ENCODE peak calls at places on chromosomes 16 and 17, in eight cellular contexts. C, K, R, B, F, Q, J and S are unnamed samples.

GRCh38 chr16:3671424-3671823 is 16.9 kb downstream of the DNASE1 start:
- DNase-seq in C (no peak), K (no peak), R (no peak), B (no peak), F (no peak), Q (no peak), J (peak), S (no peak)

GRCh38 chr16:29645699-29646187 is 17.3 kb upstream of the SPN start:
- DNase-seq in C (no peak), K (no peak), R (no peak), B (no peak), F (no peak), Q (peak), J (no peak), S (no peak)

GRCh38 chr17:57916925-57917858 is 38.0 kb downstream of the CUEDC1 start:
- DNase-seq in C (no peak), K (no peak), R (no peak), B (no peak), F (no peak), Q (no peak), J (no peak), S (no peak)

GRCh38 chr17:41420134-41420533 is 4.3 kb downstream of the KRT37 start:
- DNase-seq in C (no peak), K (no peak), R (no peak), B (no peak), F (no peak), Q (no peak), J (no peak), S (no peak)

GRCh38 chr17:81182596-81182995 is 16.6 kb upstream of the AATK start:
- DNase-seq in C (no peak), K (no peak), R (no peak), B (no peak), F (no peak), Q (no peak), J (no peak), S (no peak)

GRCh38 chr17:78788451-78788850 is 6.4 kb upstream of the CYTH1 start:
- DNase-seq in C (peak), K (no peak), R (no peak), B (no peak), F (no peak), Q (no peak), J (no peak), S (no peak)

GRCh38 chr17:79595956-79596355 is 14.9 kb downstream of the RBFOX3 start:
- DNase-seq in C (no peak), K (no peak), R (no peak), B (no peak), F (no peak), Q (no peak), J (no peak), S (no peak)

GRCh38 chr17:78697122-78697845 is 84.8 kb downstream of the CYTH1 start:
- DNase-seq in C (no peak), K (no peak), R (no peak), B (no peak), F (no peak), Q (no peak), J (no peak), S (no peak)

GRCh38 chr17:62693616-62694415 is 66.3 kb downstream of the MRC2 start:
- DNase-seq in C (no peak), K (no peak), R (no peak), B (no peak), F (no peak), Q (no peak), J (no peak), S (no peak)

GRCh38 chr16:66085651-66086050 is 280.8 kb upstream of the CDH5 start:
- DNase-seq in C (no peak), K (no peak), R (no peak), B (no peak), F (no peak), Q (no peak), J (no peak), S (no peak)

GRCh38 chr17:21176996-21177395 is 37.0 kb downstream of the TMEM11 start:
- DNase-seq in C (no peak), K (no peak), R (no peak), B (no peak), F (no peak), Q (no peak), J (no peak), S (no peak)

GRCh38 chr17:17108681-17109049 is 66.4 kb downstream of the MPRIP start:
- DNase-seq in C (no peak), K (no peak), R (peak), B (no peak), F (peak), Q (peak), J (peak), S (no peak)

GRCh38 chr17:59786213-59786535 is 78.7 kb downstream of the VMP1 start:
- DNase-seq in C (no peak), K (no peak), R (no peak), B (no peak), F (no peak), Q (no peak), J (no peak), S (no peak)

GRCh38 chr16:66227766-66228530 is 138.5 kb upstream of the CDH5 start:
- DNase-seq in C (no peak), K (no peak), R (no peak), B (no peak), F (no peak), Q (no peak), J (no peak), S (no peak)

GRCh38 chr17:80110447-80110812 is 9.0 kb downstream of the GAA start:
- DNase-seq in C (no peak), K (no peak), R (no peak), B (no peak), F (no peak), Q (no peak), J (no peak), S (no peak)

GRCh38 chr17:74097461-74098131 is 105.9 kb upstream of the RPL38 start:
- DNase-seq in C (no peak), K (no peak), R (no peak), B (no peak), F (no peak), Q (no peak), J (no peak), S (no peak)

GRCh38 chr17:71033336-71033735 is 864.0 kb downstream of the KCNJ2 start:
- DNase-seq in C (no peak), K (no peak), R (no peak), B (no peak), F (no peak), Q (peak), J (no peak), S (no peak)

GRCh38 chr17:38578229-38578628 is 27.5 kb downstream of the SRCIN1 start:
- DNase-seq in C (no peak), K (no peak), R (no peak), B (no peak), F (no peak), Q (peak), J (no peak), S (no peak)

GRCh38 chr17:47267354-47267828 is 13.8 kb downstream of the ITGB3 start:
- DNase-seq in C (no peak), K (peak), R (no peak), B (no peak), F (no peak), Q (no peak), J (no peak), S (no peak)

GRCh38 chr17:57675427-57675826 is 69.7 kb downstream of the CCDC182 start:
- DNase-seq in C (no peak), K (no peak), R (no peak), B (no peak), F (no peak), Q (no peak), J (no peak), S (no peak)

GRCh38 chr17:6163632-6164319 is 93.6 kb downstream of the WSCD1 start:
- DNase-seq in C (no peak), K (no peak), R (no peak), B (no peak), F (no peak), Q (no peak), J (no peak), S (no peak)

GRCh38 chr16:2779978-2780898 is 3.2 kb upstream of the ELOB start:
- DNase-seq in C (peak), K (no peak), R (no peak), B (no peak), F (no peak), Q (no peak), J (no peak), S (no peak)

GRCh38 chr17:10318540-10318939 is 54.3 kb downstream of the MYH13 start:
- DNase-seq in C (no peak), K (no peak), R (no peak), B (no peak), F (no peak), Q (peak), J (no peak), S (no peak)

GRCh38 chr17:51481370-51481769 is 221.0 kb downstream of the UTP18 start:
- DNase-seq in C (no peak), K (no peak), R (no peak), B (no peak), F (no peak), Q (no peak), J (no peak), S (no peak)

GRCh38 chr16:48408688-48409087 is 23.5 kb upstream of the SIAH1 start:
- DNase-seq in C (no peak), K (no peak), R (peak), B (no peak), F (no peak), Q (no peak), J (no peak), S (no peak)

GRCh38 chr17:83178533-83179201 is 99.3 kb downstream of the METRNL start:
- DNase-seq in C (no peak), K (no peak), R (peak), B (no peak), F (no peak), Q (no peak), J (no peak), S (no peak)

GRCh38 chr16:70738083-70738977 is 52.5 kb upstream of the MTSS2 start:
- DNase-seq in C (peak), K (peak), R (peak), B (no peak), F (no peak), Q (peak), J (peak), S (peak)

GRCh38 chr16:70740919-70741778 is 55.3 kb upstream of the MTSS2 start:
- DNase-seq in C (no peak), K (no peak), R (no peak), B (no peak), F (no peak), Q (no peak), J (no peak), S (no peak)

GRCh38 chr16:70741779-70742125 is 55.9 kb upstream of the MTSS2 start:
- DNase-seq in C (no peak), K (no peak), R (no peak), B (no peak), F (no peak), Q (no peak), J (no peak), S (no peak)

GRCh38 chr16:70739389-70739788 is 53.5 kb upstream of the MTSS2 start:
- DNase-seq in C (no peak), K (no peak), R (no peak), B (no peak), F (no peak), Q (no peak), J (no peak), S (no peak)

DNA sequence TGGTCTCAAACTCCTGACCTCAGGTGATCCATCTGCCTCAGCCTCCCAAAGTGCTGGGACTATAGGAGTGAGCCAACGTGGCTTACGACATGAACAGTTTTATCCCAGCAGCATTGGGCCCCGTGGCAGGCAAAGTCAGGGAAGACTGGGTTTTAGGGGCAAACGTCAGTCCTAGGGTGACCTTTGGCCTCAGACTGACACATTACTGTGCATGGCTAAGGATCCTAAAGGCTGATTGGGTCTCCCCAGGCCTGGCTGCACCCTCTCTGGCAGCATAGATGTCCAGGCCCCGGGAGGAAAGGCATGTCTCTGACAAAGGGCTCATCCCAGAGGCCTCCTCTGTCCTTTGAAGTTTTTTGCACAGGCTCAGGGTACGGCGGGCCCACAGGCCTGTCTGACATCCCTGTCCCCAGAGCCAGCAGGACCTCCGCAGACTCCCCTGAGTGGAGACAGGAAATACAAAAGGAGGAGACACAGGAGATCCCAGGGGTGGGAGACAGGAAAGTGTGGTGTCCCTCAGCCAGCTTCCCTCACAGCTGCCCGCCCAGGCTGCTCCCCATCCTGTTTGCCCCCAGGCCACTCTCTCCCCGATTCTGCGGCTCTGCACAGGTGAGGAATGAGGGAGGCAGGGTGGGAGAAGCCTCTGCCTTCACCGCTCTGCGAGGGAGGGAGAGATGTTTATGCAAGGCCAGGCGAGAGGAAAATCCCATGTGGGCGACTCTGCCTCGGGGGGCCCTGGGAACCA is 54.5 kb upstream of the MTSS2 start:
- DNase-seq in C (no peak), K (no peak), R (no peak), B (no peak), F (no peak), Q (no peak), J (no peak), S (no peak)
- H3K27ac ChIP-seq in C (no peak), K (peak), R (no peak), B (no peak), F (no peak), Q (no peak), J (no peak), S (no peak)

GRCh38 chr17:3817851-3818605 is 17.0 kb upstream of the ITGAE start:
- DNase-seq in C (no peak), K (no peak), R (no peak), B (no peak), F (no peak), Q (no peak), J (no peak), S (no peak)
- H3K27ac ChIP-seq in C (no peak), K (no peak), R (no peak), B (no peak), F (no peak), Q (no peak), J (no peak), S (peak)

GRCh38 chr16:81738831-81739496 is 40.1 kb upstream of the PLCG2 start:
- DNase-seq in C (no peak), K (no peak), R (peak), B (no peak), F (no peak), Q (no peak), J (peak), S (no peak)
- H3K27ac ChIP-seq in C (no peak), K (no peak), R (no peak), B (no peak), F (no peak), Q (no peak), J (no peak), S (peak)

GRCh38 chr16:17603614-17604013 is 132.9 kb upstream of the XYLT1 start:
- DNase-seq in C (no peak), K (no peak), R (no peak), B (no peak), F (no peak), Q (no peak), J (no peak), S (no peak)

GRCh38 chr16:17602678-17603077 is 131.9 kb upstream of the XYLT1 start:
- DNase-seq in C (no peak), K (no peak), R (no peak), B (no peak), F (peak), Q (no peak), J (no peak), S (no peak)

DNA sequence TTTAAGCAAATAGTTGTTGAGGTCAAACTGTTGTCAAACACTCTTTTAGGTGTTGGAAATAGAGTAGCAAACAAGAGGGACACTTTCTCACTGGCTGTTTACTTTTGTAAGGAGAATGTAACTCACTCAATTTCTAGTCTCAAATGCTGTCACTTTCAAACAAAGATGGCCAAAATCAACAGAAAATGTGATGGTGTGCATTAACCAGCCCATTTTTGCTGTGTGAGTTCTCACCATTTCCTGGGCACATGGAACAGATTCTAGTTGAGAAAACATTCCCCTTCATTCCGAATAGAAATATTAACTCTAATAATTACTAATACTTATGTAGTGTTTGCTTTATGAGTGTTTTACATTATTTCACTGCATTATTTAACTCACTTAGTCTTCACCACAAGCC is 128.2 kb upstream of the XYLT1 start:
- DNase-seq in C (no peak), K (no peak), R (no peak), B (no peak), F (no peak), Q (no peak), J (no peak), S (no peak)
- H3K27ac ChIP-seq in C (no peak), K (no peak), R (no peak), B (no peak), F (no peak), Q (no peak), J (no peak), S (no peak)

DNA sequence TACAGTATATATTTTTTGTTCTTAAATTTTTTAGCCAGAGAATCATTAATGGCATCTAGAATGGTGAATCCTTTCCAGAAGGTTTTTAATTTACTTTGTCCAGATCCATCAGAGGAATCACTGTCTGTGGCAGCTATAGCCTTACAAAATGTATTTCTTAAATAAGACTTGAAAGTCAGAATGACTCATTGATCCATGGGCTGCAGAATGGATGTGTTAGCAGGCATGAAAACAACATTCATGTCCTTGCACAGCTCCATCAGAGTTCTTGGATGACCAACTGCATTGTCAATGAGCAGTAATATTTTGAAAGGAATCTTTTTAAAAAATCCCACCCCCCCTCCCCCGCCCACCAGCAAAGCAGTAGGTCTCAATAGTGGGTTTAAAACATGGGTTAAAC is 51.4 kb downstream of the CACNG1 start:
- DNase-seq in C (no peak), K (no peak), R (no peak), B (no peak), F (no peak), Q (no peak), J (no peak), S (no peak)
- H3K27ac ChIP-seq in C (no peak), K (no peak), R (no peak), B (no peak), F (no peak), Q (no peak), J (peak), S (no peak)

GRCh38 chr17:75694536-75694935 is 26.7 kb upstream of the ITGB4 start:
- DNase-seq in C (no peak), K (no peak), R (no peak), B (no peak), F (no peak), Q (no peak), J (peak), S (no peak)
- H3K27ac ChIP-seq in C (no peak), K (no peak), R (peak), B (no peak), F (no peak), Q (no peak), J (peak), S (peak)

GRCh38 chr16:85898521-85899442 is at the start of gene IRF8:
- DNase-seq in C (peak), K (no peak), R (peak), B (peak), F (no peak), Q (peak), J (peak), S (no peak)
- H3K27ac ChIP-seq in C (no peak), K (no peak), R (no peak), B (no peak), F (no peak), Q (no peak), J (no peak), S (no peak)

DNA sequence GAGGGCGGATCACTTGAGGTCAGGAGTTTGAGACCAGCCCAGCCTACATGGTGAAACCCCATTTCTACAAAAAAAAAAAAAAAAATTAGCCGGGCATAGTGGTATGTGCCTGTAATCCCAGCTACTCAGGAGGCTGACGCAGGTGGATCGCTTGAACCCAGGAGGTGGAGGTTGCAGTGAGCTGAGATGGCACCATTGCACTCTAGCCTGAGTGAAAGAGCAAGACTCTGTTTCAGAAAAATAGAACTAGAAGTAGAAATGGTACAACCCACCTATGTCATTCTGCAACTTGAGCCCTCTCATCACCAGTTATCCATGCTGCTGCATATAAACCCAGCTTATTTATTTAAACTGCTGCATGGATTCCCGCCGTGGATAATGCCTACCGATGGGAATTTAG is 1.6 kb downstream of the SCNN1B start:
- DNase-seq in C (no peak), K (no peak), R (no peak), B (no peak), F (no peak), Q (no peak), J (no peak), S (no peak)
- H3K27ac ChIP-seq in C (no peak), K (no peak), R (no peak), B (no peak), F (no peak), Q (no peak), J (no peak), S (no peak)

GRCh38 chr16:13999071-13999894 is 71.8 kb upstream of the MRTFB start:
- DNase-seq in C (no peak), K (no peak), R (no peak), B (no peak), F (no peak), Q (no peak), J (no peak), S (no peak)
- H3K27ac ChIP-seq in C (no peak), K (no peak), R (no peak), B (no peak), F (no peak), Q (no peak), J (peak), S (peak)